ENCODE peak calls at places on chromosomes 12 and 14, in eight cellular contexts. Q, Y, N, M, P, H, W and Z are unnamed samples.

GRCh38 chr12:76713130-76713529 is 50.8 kb upstream of the ZDHHC17 start:
- DNase-seq in Q (no peak), Y (no peak), N (peak; percentile 34), M (no peak), P (peak; percentile 57), H (no peak), W (no peak), Z (no peak)

GRCh38 chr12:81170072-81170471 is 92.2 kb downstream of the ACSS3 start:
- DNase-seq in Q (no peak), Y (no peak), N (no peak), M (peak; percentile 4), P (no peak), H (no peak), W (no peak), Z (no peak)

GRCh38 chr14:94599656-94600004 is 12.6 kb upstream of the SERPINA3 start:
- DNase-seq in Q (no peak), Y (no peak), N (no peak), M (no peak), P (no peak), H (no peak), W (no peak), Z (no peak)

GRCh38 chr14:34030864-34031263 is 80.0 kb upstream of the EGLN3 start:
- DNase-seq in Q (no peak), Y (peak; percentile 45), N (no peak), M (peak; percentile 95), P (no peak), H (no peak), W (peak; percentile 53), Z (peak; percentile 23)

GRCh38 chr14:62743569-62743968 is 301.7 kb downstream of the KCNH5 start:
- DNase-seq in Q (no peak), Y (no peak), N (no peak), M (no peak), P (no peak), H (no peak), W (no peak), Z (no peak)

GRCh38 chr14:49892301-49892635 is 614 bp upstream of the ARF6 start:
- DNase-seq in Q (peak; percentile 66), Y (no peak), N (no peak), M (peak; percentile 92), P (no peak), H (peak; percentile 65), W (peak; percentile 74), Z (no peak)

GRCh38 chr14:85617799-85618198 is 87.9 kb downstream of the FLRT2 start:
- DNase-seq in Q (no peak), Y (no peak), N (peak; percentile 24), M (no peak), P (no peak), H (no peak), W (no peak), Z (no peak)

GRCh38 chr12:125530876-125531275 is 465.6 kb downstream of the AACS start:
- DNase-seq in Q (no peak), Y (no peak), N (no peak), M (no peak), P (no peak), H (no peak), W (no peak), Z (no peak)

GRCh38 chr12:19444097-19444496 is 4.8 kb downstream of the AEBP2 start:
- DNase-seq in Q (no peak), Y (no peak), N (no peak), M (peak; percentile 31), P (no peak), H (no peak), W (no peak), Z (no peak)

GRCh38 chr12:91178139-91178561 is 4.5 kb downstream of the DCN start:
- DNase-seq in Q (no peak), Y (no peak), N (no peak), M (peak; percentile 79), P (no peak), H (no peak), W (no peak), Z (no peak)

GRCh38 chr12:58443273-58443980 is 476.9 kb downstream of the LRIG3 start:
- DNase-seq in Q (no peak), Y (no peak), N (peak; percentile 42), M (peak; percentile 40), P (peak; percentile 45), H (no peak), W (peak; percentile 25), Z (no peak)

GRCh38 chr14:22314183-22314820 is 274.7 kb downstream of the DAD1 start:
- DNase-seq in Q (no peak), Y (no peak), N (peak; percentile 76), M (peak; percentile 58), P (peak; percentile 36), H (no peak), W (peak; percentile 50), Z (peak; percentile 54)

GRCh38 chr12:57089259-57090245 is 638 bp downstream of the NAB2 start:
- DNase-seq in Q (peak; percentile 36), Y (peak; percentile 83), N (peak; percentile 64), M (peak; percentile 69), P (no peak), H (no peak), W (peak; percentile 72), Z (peak; percentile 71)

GRCh38 chr14:80977103-80977728 is 21.8 kb downstream of the TSHR start:
- DNase-seq in Q (no peak), Y (no peak), N (no peak), M (no peak), P (no peak), H (no peak), W (peak; percentile 38), Z (no peak)

GRCh38 chr12:102120886-102121285 is 903 bp downstream of the PARPBP start:
- DNase-seq in Q (no peak), Y (no peak), N (peak; percentile 29), M (peak; percentile 30), P (no peak), H (no peak), W (peak; percentile 22), Z (no peak)

GRCh38 chr12:106345739-106346138 is 11.8 kb upstream of the POLR3B start:
- DNase-seq in Q (no peak), Y (no peak), N (peak; percentile 72), M (peak; percentile 73), P (peak; percentile 83), H (no peak), W (peak; percentile 45), Z (peak; percentile 14)

GRCh38 chr12:23628836-23629235 is 320.6 kb downstream of the SOX5 start:
- DNase-seq in Q (no peak), Y (no peak), N (peak; percentile 9), M (no peak), P (no peak), H (no peak), W (no peak), Z (no peak)

GRCh38 chr12:50242751-50243191 is 40.5 kb downstream of the LIMA1 start:
- DNase-seq in Q (no peak), Y (no peak), N (no peak), M (no peak), P (no peak), H (no peak), W (no peak), Z (no peak)
- H3K4me1 ChIP-seq in Q (no peaks in the 10 kb centered on the region), Y (peaks cover 48% of the 10 kb centered on the region), N (no peaks in the 10 kb centered on the region), M (peaks cover 36% of the 10 kb centered on the region), P (no peaks in the 10 kb centered on the region), H (peaks cover 7% of the 10 kb centered on the region), W (peaks cover under 1% of the 10 kb centered on the region), Z (no peaks in the 10 kb centered on the region)

DNA sequence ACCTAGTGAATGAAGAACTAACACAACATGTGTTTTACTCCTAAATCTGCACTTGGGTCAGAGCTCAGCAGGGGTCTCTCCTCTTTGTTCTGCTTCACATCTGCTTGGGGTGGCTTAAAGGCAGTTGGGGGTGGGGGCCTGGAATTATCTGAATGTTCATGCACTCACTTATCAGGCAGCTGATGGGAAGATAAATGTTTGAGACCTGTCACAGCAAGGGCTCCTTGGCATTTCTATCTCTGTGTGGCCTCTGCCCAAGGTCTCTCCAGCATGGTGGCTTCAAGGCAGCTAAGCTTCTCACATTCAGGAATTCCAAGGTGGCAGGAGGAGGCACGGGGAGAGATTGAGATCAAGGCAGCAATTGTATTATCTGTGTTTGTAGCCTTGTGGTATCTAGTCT is 6.4 kb upstream of the HMGA2 start:
- DNase-seq in Q (no peak), Y (no peak), N (peak; percentile 22), M (no peak), P (no peak), H (no peak), W (no peak), Z (no peak)
- H3K4me1 ChIP-seq in Q (peaks cover 2% of the 10 kb centered on the region), Y (peaks cover 3% of the 10 kb centered on the region), N (peaks cover 24% of the 10 kb centered on the region), M (no peaks in the 10 kb centered on the region), P (peaks cover 2% of the 10 kb centered on the region), H (no peaks in the 10 kb centered on the region), W (no peaks in the 10 kb centered on the region), Z (no peaks in the 10 kb centered on the region)

GRCh38 chr14:91358654-91359210 is 58.9 kb downstream of the CCDC88C start:
- DNase-seq in Q (no peak), Y (no peak), N (no peak), M (no peak), P (no peak), H (no peak), W (no peak), Z (no peak)

GRCh38 chr14:91356218-91356763 is 61.3 kb downstream of the CCDC88C start:
- DNase-seq in Q (no peak), Y (no peak), N (no peak), M (no peak), P (no peak), H (no peak), W (no peak), Z (no peak)

GRCh38 chr14:91354979-91355685 is 62.5 kb downstream of the CCDC88C start:
- DNase-seq in Q (no peak), Y (no peak), N (peak; percentile 64), M (no peak), P (peak; percentile 80), H (no peak), W (peak; percentile 56), Z (no peak)

GRCh38 chr14:91357272-91357671 is 60.3 kb downstream of the CCDC88C start:
- DNase-seq in Q (no peak), Y (no peak), N (no peak), M (no peak), P (no peak), H (no peak), W (no peak), Z (no peak)

GRCh38 chr14:91357731-91358319 is 59.8 kb downstream of the CCDC88C start:
- DNase-seq in Q (no peak), Y (no peak), N (no peak), M (no peak), P (no peak), H (no peak), W (no peak), Z (no peak)
- H3K4me1 ChIP-seq in Q (peaks cover 93% of the 10 kb centered on the region), Y (peaks cover 3% of the 10 kb centered on the region), N (peaks cover 23% of the 10 kb centered on the region), M (no peaks in the 10 kb centered on the region), P (no peaks in the 10 kb centered on the region), H (no peaks in the 10 kb centered on the region), W (no peaks in the 10 kb centered on the region), Z (peaks cover 15% of the 10 kb centered on the region)

DNA sequence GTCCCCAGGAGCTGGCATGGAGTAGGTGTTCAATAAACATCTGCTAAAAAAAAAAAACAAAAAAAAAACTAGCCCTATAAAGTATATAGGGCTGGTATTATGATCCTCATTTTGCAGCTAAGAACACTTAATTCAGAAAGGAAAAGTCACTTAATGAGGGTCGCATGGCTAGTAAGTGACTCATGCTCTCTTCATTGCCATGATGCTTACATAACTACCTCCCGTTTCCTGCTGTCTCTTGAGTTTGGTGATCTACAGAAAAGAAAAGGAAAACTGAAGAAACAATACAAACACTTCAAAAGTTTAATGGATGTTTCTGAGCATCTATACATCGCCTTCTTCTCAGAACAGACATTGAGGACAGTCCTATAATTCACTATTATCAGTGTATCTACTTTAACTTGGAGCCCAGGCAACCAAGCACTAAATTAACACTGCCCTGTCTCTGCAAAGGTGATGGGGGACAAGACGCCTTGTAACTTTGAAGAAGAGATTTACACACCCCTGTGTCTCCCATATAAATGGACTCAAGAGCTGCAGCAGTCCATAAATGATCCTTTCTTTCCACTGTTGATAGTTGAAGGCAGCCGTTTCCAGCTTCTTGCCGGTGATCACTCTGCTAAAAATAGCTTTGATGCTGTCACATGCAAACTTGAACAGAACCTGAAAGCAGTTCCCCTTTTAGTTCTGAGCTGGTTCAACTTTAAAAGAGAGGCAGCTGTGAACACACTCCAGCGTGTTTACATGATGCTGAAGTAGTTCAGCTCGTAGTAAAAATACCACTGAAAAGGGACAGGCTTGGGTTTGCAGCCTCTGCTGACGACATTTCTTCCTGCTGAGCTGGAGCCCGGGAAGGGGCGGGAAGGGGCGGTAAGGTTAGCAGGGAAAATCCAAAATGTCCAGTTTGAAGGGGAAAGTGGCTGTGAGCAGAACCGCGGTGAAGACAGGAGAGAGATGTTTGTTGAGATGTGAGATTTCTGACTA is 113.3 kb downstream of the FOXN3 start:
- DNase-seq in Q (no peak), Y (peak; percentile 53), N (peak; percentile 22), M (peak; percentile 95), P (no peak), H (no peak), W (peak; percentile 57), Z (peak; percentile 64)
- H3K4me1 ChIP-seq in Q (peaks cover 11% of the 10 kb centered on the region), Y (peaks cover 78% of the 10 kb centered on the region), N (peaks cover 21% of the 10 kb centered on the region), M (peaks cover 27% of the 10 kb centered on the region), P (peaks cover 23% of the 10 kb centered on the region), H (no peaks in the 10 kb centered on the region), W (no peaks in the 10 kb centered on the region), Z (peaks cover 57% of the 10 kb centered on the region)